ENCODE peak calls at places on chromosomes 16 and 17, in seven cellular contexts. One of them, this sample, is unnamed.
A peak's percentile ranks its signal among the peaks of the same experiment; 100 is the strongest.

GRCh38 chr16:16041196-16041892 is 91.9 kb downstream of the ABCC1 start:
- DNase-seq in AG09309: no peak
- DNase-seq in small intestine: peak; percentile 21
- DNase-seq in naive thymus-derived CD4-positive, alpha-beta T cell: no peak
- DNase-seq in mucosa of descending colon: no peak
- DNase-seq in NT2/D1: peak; percentile 66
- DNase-seq in psoas muscle: no peak
- DNase-seq in this sample: no peak

GRCh38 chr16:12449795-12450194 is 353.9 kb downstream of the CPPED1 start:
- DNase-seq in AG09309: no peak
- DNase-seq in NT2/D1: no peak
- DNase-seq in mucosa of descending colon: no peak
- DNase-seq in small intestine: no peak
- DNase-seq in naive thymus-derived CD4-positive, alpha-beta T cell: no peak
- DNase-seq in psoas muscle: no peak
- DNase-seq in this sample: no peak

GRCh38 chr16:21075252-21075651 is 75.4 kb downstream of the DNAH3 start:
- DNase-seq in naive thymus-derived CD4-positive, alpha-beta T cell: no peak
- DNase-seq in small intestine: no peak
- DNase-seq in AG09309: no peak
- DNase-seq in NT2/D1: no peak
- DNase-seq in psoas muscle: no peak
- DNase-seq in mucosa of descending colon: no peak
- DNase-seq in this sample: no peak

GRCh38 chr16:71956500-71956899 is 43.7 kb downstream of the PKD1L3 start:
- DNase-seq in psoas muscle: no peak
- DNase-seq in small intestine: no peak
- DNase-seq in NT2/D1: no peak
- DNase-seq in AG09309: no peak
- DNase-seq in mucosa of descending colon: no peak
- DNase-seq in naive thymus-derived CD4-positive, alpha-beta T cell: no peak
- DNase-seq in this sample: no peak

GRCh38 chr16:67506468-67506867 is 22.2 kb upstream of the RIPOR1 start:
- DNase-seq in psoas muscle: no peak
- DNase-seq in small intestine: no peak
- DNase-seq in mucosa of descending colon: no peak
- DNase-seq in NT2/D1: no peak
- DNase-seq in AG09309: no peak
- DNase-seq in naive thymus-derived CD4-positive, alpha-beta T cell: no peak
- DNase-seq in this sample: no peak

GRCh38 chr16:23948949-23949392 is 113.2 kb downstream of the PRKCB start:
- DNase-seq in naive thymus-derived CD4-positive, alpha-beta T cell: peak; percentile 13
- DNase-seq in NT2/D1: no peak
- DNase-seq in mucosa of descending colon: no peak
- DNase-seq in psoas muscle: no peak
- DNase-seq in small intestine: peak; percentile 50
- DNase-seq in AG09309: no peak
- DNase-seq in this sample: no peak

GRCh38 chr16:31177136-31177535 is 2.8 kb upstream of the FUS start:
- DNase-seq in AG09309: peak; percentile 7
- DNase-seq in small intestine: no peak
- DNase-seq in naive thymus-derived CD4-positive, alpha-beta T cell: no peak
- DNase-seq in mucosa of descending colon: no peak
- DNase-seq in psoas muscle: no peak
- DNase-seq in NT2/D1: no peak
- DNase-seq in this sample: no peak

GRCh38 chr17:16928406-16929280 is 43.3 kb downstream of the TNFRSF13B start:
- DNase-seq in AG09309: no peak
- DNase-seq in psoas muscle: no peak
- DNase-seq in small intestine: no peak
- DNase-seq in NT2/D1: no peak
- DNase-seq in naive thymus-derived CD4-positive, alpha-beta T cell: no peak
- DNase-seq in mucosa of descending colon: no peak
- DNase-seq in this sample: no peak

GRCh38 chr16:22788190-22788530 is 25.8 kb upstream of the HS3ST2 start:
- DNase-seq in mucosa of descending colon: no peak
- DNase-seq in NT2/D1: no peak
- DNase-seq in small intestine: no peak
- DNase-seq in psoas muscle: no peak
- DNase-seq in AG09309: no peak
- DNase-seq in naive thymus-derived CD4-positive, alpha-beta T cell: no peak
- DNase-seq in this sample: no peak

GRCh38 chr17:38559880-38560230 is 45.9 kb downstream of the SRCIN1 start:
- DNase-seq in psoas muscle: no peak
- DNase-seq in mucosa of descending colon: no peak
- DNase-seq in small intestine: no peak
- DNase-seq in NT2/D1: no peak
- DNase-seq in AG09309: no peak
- DNase-seq in naive thymus-derived CD4-positive, alpha-beta T cell: no peak
- DNase-seq in this sample: no peak

GRCh38 chr17:12600349-12600748 is 65.3 kb upstream of the MYOCD start:
- DNase-seq in AG09309: no peak
- DNase-seq in NT2/D1: no peak
- DNase-seq in psoas muscle: no peak
- DNase-seq in naive thymus-derived CD4-positive, alpha-beta T cell: no peak
- DNase-seq in mucosa of descending colon: peak; percentile 44
- DNase-seq in small intestine: peak; percentile 10
- DNase-seq in this sample: no peak

GRCh38 chr17:2542056-2542455 is 30.4 kb upstream of the METTL16 start:
- DNase-seq in naive thymus-derived CD4-positive, alpha-beta T cell: no peak
- DNase-seq in mucosa of descending colon: no peak
- DNase-seq in AG09309: no peak
- DNase-seq in psoas muscle: no peak
- DNase-seq in small intestine: peak; percentile 87
- DNase-seq in NT2/D1: no peak
- DNase-seq in this sample: no peak

GRCh38 chr16:57480127-57480753 is 6.1 kb downstream of the DOK4 start:
- DNase-seq in AG09309: no peak
- DNase-seq in small intestine: peak; percentile 96
- DNase-seq in naive thymus-derived CD4-positive, alpha-beta T cell: no peak
- DNase-seq in NT2/D1: no peak
- DNase-seq in psoas muscle: peak; percentile 48
- DNase-seq in mucosa of descending colon: peak; percentile 92
- DNase-seq in this sample: peak; percentile 77

GRCh38 chr16:19130852-19131808 is 17.4 kb downstream of the ITPRIPL2 start:
- DNase-seq in small intestine: no peak
- DNase-seq in mucosa of descending colon: no peak
- DNase-seq in psoas muscle: no peak
- DNase-seq in NT2/D1: no peak
- DNase-seq in naive thymus-derived CD4-positive, alpha-beta T cell: no peak
- DNase-seq in AG09309: no peak
- DNase-seq in this sample: peak; percentile 32

GRCh38 chr17:4204676-4205075 is 59.1 kb downstream of the ANKFY1 start:
- DNase-seq in mucosa of descending colon: no peak
- DNase-seq in psoas muscle: peak; percentile 56
- DNase-seq in NT2/D1: no peak
- DNase-seq in small intestine: no peak
- DNase-seq in AG09309: peak; percentile 99
- DNase-seq in naive thymus-derived CD4-positive, alpha-beta T cell: no peak
- DNase-seq in this sample: no peak
- H3K4me3 ChIP-seq in mucosa of descending colon: no peak overlapping the region
- H3K4me3 ChIP-seq in psoas muscle: no peak overlapping the region
- H3K4me3 ChIP-seq in NT2/D1: no peak overlapping the region
- H3K4me3 ChIP-seq in small intestine: no peak overlapping the region
- H3K4me3 ChIP-seq in AG09309: no peak overlapping the region
- H3K4me3 ChIP-seq in naive thymus-derived CD4-positive, alpha-beta T cell: no peak overlapping the region
- H3K4me3 ChIP-seq in this sample: no peak overlapping the region

GRCh38 chr17:7207120-7208001 is 12.3 kb downstream of the DLG4 start:
- DNase-seq in AG09309: no peak
- DNase-seq in mucosa of descending colon: peak; percentile 21
- DNase-seq in naive thymus-derived CD4-positive, alpha-beta T cell: no peak
- DNase-seq in psoas muscle: no peak
- DNase-seq in small intestine: no peak
- DNase-seq in NT2/D1: no peak
- DNase-seq in this sample: no peak

GRCh38 chr17:7208754-7209460 is 10.7 kb downstream of the DLG4 start:
- DNase-seq in psoas muscle: no peak
- DNase-seq in small intestine: no peak
- DNase-seq in NT2/D1: no peak
- DNase-seq in naive thymus-derived CD4-positive, alpha-beta T cell: no peak
- DNase-seq in mucosa of descending colon: peak; percentile 7
- DNase-seq in AG09309: no peak
- DNase-seq in this sample: no peak

GRCh38 chr17:7204828-7205461 is 14.7 kb downstream of the DLG4 start:
- DNase-seq in psoas muscle: peak; percentile 82
- DNase-seq in mucosa of descending colon: peak; percentile 83
- DNase-seq in naive thymus-derived CD4-positive, alpha-beta T cell: peak; percentile 90
- DNase-seq in NT2/D1: peak; percentile 85
- DNase-seq in small intestine: peak; percentile 66
- DNase-seq in AG09309: no peak
- DNase-seq in this sample: peak; percentile 96

GRCh38 chr17:7211512-7212277 is 7.9 kb downstream of the DLG4 start:
- DNase-seq in psoas muscle: peak; percentile 10
- DNase-seq in AG09309: no peak
- DNase-seq in naive thymus-derived CD4-positive, alpha-beta T cell: no peak
- DNase-seq in NT2/D1: no peak
- DNase-seq in mucosa of descending colon: peak; percentile 25
- DNase-seq in small intestine: no peak
- DNase-seq in this sample: no peak

GRCh38 chr17:7208027-7208571 is 11.5 kb downstream of the DLG4 start:
- DNase-seq in psoas muscle: no peak
- DNase-seq in AG09309: no peak
- DNase-seq in mucosa of descending colon: peak; percentile 27
- DNase-seq in naive thymus-derived CD4-positive, alpha-beta T cell: no peak
- DNase-seq in NT2/D1: no peak
- DNase-seq in small intestine: no peak
- DNase-seq in this sample: peak; percentile 81
- H3K4me3 ChIP-seq in psoas muscle: no peak overlapping the region
- H3K4me3 ChIP-seq in AG09309: no peak overlapping the region
- H3K4me3 ChIP-seq in mucosa of descending colon: no peak overlapping the region
- H3K4me3 ChIP-seq in naive thymus-derived CD4-positive, alpha-beta T cell: no peak overlapping the region
- H3K4me3 ChIP-seq in NT2/D1: no peak overlapping the region
- H3K4me3 ChIP-seq in small intestine: no peak overlapping the region
- H3K4me3 ChIP-seq in this sample: no peak overlapping the region

DNA sequence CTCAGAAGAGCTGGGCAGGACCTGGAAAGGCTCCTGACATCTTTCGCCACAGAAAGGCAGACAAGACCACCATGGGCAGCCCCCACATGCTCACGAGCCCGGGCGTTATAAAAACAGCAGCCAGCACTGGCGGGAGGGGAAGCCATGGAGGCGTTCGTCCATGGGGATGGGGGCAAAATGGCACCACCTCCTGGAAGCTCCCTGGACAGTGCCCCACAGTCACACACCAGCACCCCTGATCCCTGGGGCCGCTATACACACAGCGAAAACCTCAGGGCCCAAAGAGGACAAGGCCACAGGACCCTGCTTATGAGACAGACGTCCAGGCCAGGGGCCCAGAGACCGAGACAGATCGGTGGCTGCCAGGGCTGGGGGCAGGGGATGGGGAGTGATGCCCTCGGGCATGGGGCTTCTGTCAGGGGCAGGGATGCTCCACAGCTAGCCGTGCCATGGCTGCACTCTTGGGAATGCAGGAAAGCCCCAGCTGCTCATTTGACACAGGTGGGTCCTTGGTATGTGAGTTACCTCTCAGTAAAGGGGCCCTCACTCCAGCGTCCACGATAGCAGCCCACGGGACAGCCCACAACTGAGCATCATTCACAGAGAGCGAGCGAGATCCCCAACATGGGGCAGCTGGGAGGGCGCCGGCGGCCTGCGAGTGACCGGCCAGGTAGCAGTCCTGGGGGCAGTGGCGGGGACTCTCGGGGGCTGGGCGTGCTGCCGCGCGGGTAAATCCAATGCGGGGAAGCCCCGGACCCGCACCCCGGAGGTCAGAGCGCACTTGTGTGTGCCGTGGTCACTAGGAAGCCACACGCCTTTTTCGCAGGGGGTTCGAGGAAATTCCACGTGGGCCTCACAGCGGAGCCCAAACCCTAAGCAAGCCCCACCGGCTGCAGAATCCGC is 6.4 kb upstream of the PVALEF start:
- DNase-seq in NT2/D1: no peak
- DNase-seq in mucosa of descending colon: no peak
- DNase-seq in psoas muscle: peak; percentile 8
- DNase-seq in AG09309: no peak
- DNase-seq in small intestine: no peak
- DNase-seq in naive thymus-derived CD4-positive, alpha-beta T cell: no peak
- DNase-seq in this sample: peak; percentile 70
- H3K4me3 ChIP-seq in NT2/D1: no peak overlapping the region
- H3K4me3 ChIP-seq in mucosa of descending colon: no peak overlapping the region
- H3K4me3 ChIP-seq in psoas muscle: no peak overlapping the region
- H3K4me3 ChIP-seq in AG09309: no peak overlapping the region
- H3K4me3 ChIP-seq in small intestine: no peak overlapping the region
- H3K4me3 ChIP-seq in naive thymus-derived CD4-positive, alpha-beta T cell: no peak overlapping the region
- H3K4me3 ChIP-seq in this sample: peak overlapping the region; percentile 60

GRCh38 chr17:33097411-33097810 is 105.8 kb downstream of the SPACA3 start:
- DNase-seq in AG09309: no peak
- DNase-seq in NT2/D1: no peak
- DNase-seq in naive thymus-derived CD4-positive, alpha-beta T cell: no peak
- DNase-seq in psoas muscle: no peak
- DNase-seq in small intestine: no peak
- DNase-seq in mucosa of descending colon: no peak
- DNase-seq in this sample: no peak
- H3K4me3 ChIP-seq in AG09309: no peak overlapping the region
- H3K4me3 ChIP-seq in NT2/D1: no peak overlapping the region
- H3K4me3 ChIP-seq in naive thymus-derived CD4-positive, alpha-beta T cell: no peak overlapping the region
- H3K4me3 ChIP-seq in psoas muscle: no peak overlapping the region
- H3K4me3 ChIP-seq in small intestine: no peak overlapping the region
- H3K4me3 ChIP-seq in mucosa of descending colon: no peak overlapping the region
- H3K4me3 ChIP-seq in this sample: no peak overlapping the region

DNA sequence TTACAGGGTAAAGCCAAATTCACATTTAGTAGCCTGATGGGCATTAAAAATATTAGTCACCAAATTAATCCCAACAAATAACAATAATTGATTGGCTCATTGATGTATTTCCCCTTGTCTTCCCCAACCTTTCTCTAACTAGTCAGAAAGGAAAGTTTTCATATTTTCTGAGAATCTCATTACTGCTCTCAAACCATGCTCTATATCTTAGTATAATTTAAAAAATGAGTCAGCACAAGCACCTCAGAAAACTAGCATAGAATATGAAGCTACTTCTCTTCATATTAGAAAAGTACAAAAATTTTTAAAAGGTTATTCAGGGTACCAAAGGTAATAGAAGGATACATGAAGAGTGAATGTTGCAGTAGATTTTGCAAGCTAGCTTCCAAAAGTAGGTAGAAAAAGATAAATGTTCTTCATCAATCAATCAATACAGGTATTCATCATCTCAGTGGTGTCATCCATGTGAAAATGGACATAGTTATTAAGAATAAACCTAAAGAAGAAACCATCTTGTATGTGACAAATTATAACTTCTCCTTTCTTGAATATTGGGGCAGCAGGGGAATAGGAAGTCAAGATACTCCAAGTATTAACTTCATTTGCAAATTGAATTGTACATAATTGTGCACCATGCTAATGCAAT is 4.8 kb downstream of the STAT5B start:
- DNase-seq in psoas muscle: no peak
- DNase-seq in small intestine: no peak
- DNase-seq in AG09309: no peak
- DNase-seq in mucosa of descending colon: no peak
- DNase-seq in naive thymus-derived CD4-positive, alpha-beta T cell: no peak
- DNase-seq in NT2/D1: no peak
- DNase-seq in this sample: no peak
- H3K4me3 ChIP-seq in psoas muscle: no peak overlapping the region
- H3K4me3 ChIP-seq in small intestine: no peak overlapping the region
- H3K4me3 ChIP-seq in AG09309: no peak overlapping the region
- H3K4me3 ChIP-seq in mucosa of descending colon: no peak overlapping the region
- H3K4me3 ChIP-seq in naive thymus-derived CD4-positive, alpha-beta T cell: peak overlapping the region; percentile 93
- H3K4me3 ChIP-seq in NT2/D1: no peak overlapping the region
- H3K4me3 ChIP-seq in this sample: no peak overlapping the region

GRCh38 chr16:3192476-3193019 is 4.5 kb downstream of the OR1F1 start:
- DNase-seq in NT2/D1: no peak
- DNase-seq in AG09309: no peak
- DNase-seq in naive thymus-derived CD4-positive, alpha-beta T cell: no peak
- DNase-seq in small intestine: no peak
- DNase-seq in mucosa of descending colon: no peak
- DNase-seq in psoas muscle: no peak
- DNase-seq in this sample: peak; percentile 56
- H3K4me3 ChIP-seq in NT2/D1: peak overlapping the region; percentile 69
- H3K4me3 ChIP-seq in AG09309: no peak overlapping the region
- H3K4me3 ChIP-seq in naive thymus-derived CD4-positive, alpha-beta T cell: no peak overlapping the region
- H3K4me3 ChIP-seq in small intestine: no peak overlapping the region
- H3K4me3 ChIP-seq in mucosa of descending colon: no peak overlapping the region
- H3K4me3 ChIP-seq in psoas muscle: no peak overlapping the region
- H3K4me3 ChIP-seq in this sample: no peak overlapping the region